ENCODE peak calls at places on chromosome 6, in four cellular contexts. D, J, U and A are unnamed samples.

GRCh38 chr6:28393912-28394662 is 5.5 kb downstream of the ZSCAN12 start:
- DNase-seq in D (peak), J (no peak), U (no peak), A (peak)

GRCh38 chr6:21593412-21593926 is at the start of gene SOX4:
- DNase-seq in U (peak), D (peak), J (peak), A (peak)

GRCh38 chr6:5294392-5295211 is 33.3 kb downstream of the FARS2 start:
- DNase-seq in D (peak), U (no peak), J (no peak), A (no peak)

GRCh38 chr6:110412258-110412839 is 3.0 kb downstream of the DDO start:
- DNase-seq in D (no peak), J (no peak), U (no peak), A (no peak)

GRCh38 chr6:43020847-43021246 is 576 bp upstream of the RRP36 start:
- DNase-seq in U (no peak), J (peak), D (peak), A (peak)

GRCh38 chr6:73774311-73774766 is 78.3 kb downstream of the CD109 start:
- DNase-seq in D (peak), J (peak), U (peak), A (no peak)

GRCh38 chr6:30002871-30003270 is 58.2 kb upstream of the POLR1H start:
- DNase-seq in U (no peak), J (peak), D (no peak), A (no peak)

GRCh38 chr6:26514984-26515383 is 14.9 kb downstream of the BTN1A1 start:
- DNase-seq in U (no peak), J (no peak), D (no peak), A (no peak)

GRCh38 chr6:19880066-19880465 is 42.9 kb downstream of the ID4 start:
- DNase-seq in D (no peak), J (no peak), U (no peak), A (no peak)

GRCh38 chr6:99492137-99492536 is 23.1 kb downstream of the USP45 start:
- DNase-seq in J (no peak), U (no peak), D (no peak), A (no peak)

GRCh38 chr6:4664117-4664626 is 112.0 kb upstream of the CDYL start:
- DNase-seq in D (no peak), U (peak), J (peak), A (no peak)

GRCh38 chr6:81552644-81553043 is 199.8 kb downstream of the TENT5A start:
- DNase-seq in D (no peak), J (no peak), U (no peak), A (no peak)

GRCh38 chr6:11714116-11714797 is 64.3 kb downstream of the ADTRP start:
- DNase-seq in D (no peak), U (no peak), J (no peak), A (peak)

GRCh38 chr6:139173172-139173571 is 38.3 kb downstream of the HECA start:
- DNase-seq in D (peak), U (no peak), J (peak), A (no peak)

GRCh38 chr6:14664112-14664592 is 546.6 kb downstream of the CD83 start:
- DNase-seq in U (no peak), D (peak), J (no peak), A (no peak)

GRCh38 chr6:36337814-36338213 is 1.1 kb upstream of the BNIP5 start:
- DNase-seq in D (peak), J (no peak), U (no peak), A (no peak)

GRCh38 chr6:83403191-83403590 is 27.7 kb downstream of the ME1 start:
- DNase-seq in U (no peak), J (peak), D (no peak), A (no peak)

GRCh38 chr6:15317934-15318902 is 72.3 kb downstream of the JARID2 start:
- DNase-seq in U (no peak), J (no peak), D (no peak), A (peak)

GRCh38 chr6:16216501-16217155 is 21.8 kb upstream of the GMPR start:
- DNase-seq in J (no peak), D (no peak), U (peak), A (peak)

GRCh38 chr6:6984585-6985366 is 123.0 kb upstream of the RREB1 start:
- DNase-seq in D (no peak), U (no peak), J (no peak), A (no peak)

GRCh38 chr6:168282985-168283685 is 36.4 kb downstream of the DACT2 start:
- DNase-seq in D (no peak), J (no peak), U (no peak), A (no peak)

GRCh38 chr6:100730001-100730400 is 151.1 kb downstream of the ASCC3 start:
- DNase-seq in U (no peak), J (no peak), D (no peak), A (peak)

GRCh38 chr6:157405986-157406385 is 25.0 kb downstream of the ZDHHC14 start:
- DNase-seq in D (no peak), J (peak), U (no peak), A (no peak)

GRCh38 chr6:22904413-22904812 is 335.0 kb downstream of the HDGFL1 start:
- DNase-seq in U (no peak), D (no peak), J (no peak), A (no peak)

GRCh38 chr6:137883400-137883888 is 16.4 kb downstream of the TNFAIP3 start:
- DNase-seq in U (no peak), D (peak), J (no peak), A (peak)

GRCh38 chr6:53410508-53411258 is 61.9 kb upstream of the ELOVL5 start:
- DNase-seq in J (peak), U (peak), D (peak), A (peak)

GRCh38 chr6:148472495-148473105 is 130.0 kb downstream of the SASH1 start:
- DNase-seq in U (no peak), D (no peak), J (no peak), A (peak)

GRCh38 chr6:106381871-106382270 is 21.4 kb downstream of the CRYBG1 start:
- DNase-seq in J (peak), D (peak), U (no peak), A (no peak)

GRCh38 chr6:125544819-125545218 is 204.6 kb upstream of the HEY2 start:
- DNase-seq in J (no peak), U (no peak), D (no peak), A (no peak)

GRCh38 chr6:2264932-2265331 is 19.5 kb upstream of the GMDS start:
- DNase-seq in J (peak), D (no peak), U (no peak), A (no peak)

GRCh38 chr6:25248100-25248499 is 31.1 kb upstream of the CARMIL1 start:
- DNase-seq in U (no peak), J (peak), D (no peak), A (no peak)

GRCh38 chr6:43972179-43972914 is 154.9 kb downstream of the MRPL14 start:
- DNase-seq in U (no peak), D (no peak), J (peak), A (no peak)

GRCh38 chr6:45816674-45817297 is 198.9 kb downstream of the CLIC5 start:
- DNase-seq in D (no peak), J (peak), U (no peak), A (peak)